ENCODE peak calls at places on chromosomes 7 and 10, in four cellular contexts. P, W, F and V are unnamed samples.

GRCh38 chr7:74233655-74234280 is 20.4 kb downstream of the RFC2 start:
- DNase-seq in F (no peak), P (no peak), W (no peak), V (no peak)

GRCh38 chr10:82813856-82814255 is 938.9 kb downstream of the NRG3 start:
- DNase-seq in F (no peak), W (no peak), P (no peak), V (no peak)

GRCh38 chr7:100358857-100359212 is 918 bp downstream of the PILRB start:
- DNase-seq in F (no peak), P (no peak), W (no peak), V (no peak)

GRCh38 chr7:74488518-74488917 is 34.8 kb downstream of the GTF2IRD1 start:
- DNase-seq in W (no peak), F (no peak), P (no peak), V (no peak)

GRCh38 chr10:45487738-45488137 is 113.7 kb downstream of the ALOX5 start:
- DNase-seq in P (no peak), F (no peak), W (no peak), V (no peak)

GRCh38 chr7:138887872-138888656 is 90.1 kb upstream of the ATP6V0A4 start:
- DNase-seq in P (no peak), W (no peak), F (no peak), V (no peak)

GRCh38 chr10:3090914-3091313 is 23.6 kb downstream of the PFKP start:
- DNase-seq in F (peak), P (no peak), W (peak), V (peak)

GRCh38 chr7:33334349-33334748 is 205.0 kb downstream of the BBS9 start:
- DNase-seq in F (peak), P (peak), W (peak), V (peak)

GRCh38 chr10:71634531-71635164 is 84.9 kb downstream of the C10orf105 start:
- DNase-seq in W (no peak), P (no peak), F (no peak), V (no peak)

GRCh38 chr7:133491846-133492652 is 239.2 kb downstream of the EXOC4 start:
- DNase-seq in W (no peak), F (no peak), P (no peak), V (peak)

GRCh38 chr7:88480901-88481300 is 174.2 kb upstream of the STEAP4 start:
- DNase-seq in W (no peak), P (no peak), F (no peak), V (no peak)

GRCh38 chr7:129615018-129615417 is 3.5 kb downstream of the NRF1 start:
- DNase-seq in P (peak), W (no peak), F (no peak), V (no peak)

GRCh38 chr10:129031233-129032150 is 435.5 kb upstream of the MGMT start:
- DNase-seq in P (peak), F (peak), W (peak), V (peak)

GRCh38 chr10:133178357-133179127 is 18.5 kb downstream of the KNDC1 start:
- DNase-seq in W (no peak), F (no peak), P (no peak), V (no peak)

GRCh38 chr10:133179128-133179520 is 19.1 kb downstream of the KNDC1 start:
- DNase-seq in W (no peak), P (no peak), F (no peak), V (no peak)

GRCh38 chr10:133176546-133176945 is 16.5 kb downstream of the KNDC1 start:
- DNase-seq in P (no peak), W (no peak), F (no peak), V (no peak)

GRCh38 chr10:133179651-133180050 is 19.6 kb downstream of the KNDC1 start:
- DNase-seq in W (no peak), F (no peak), P (no peak), V (no peak)

DNA sequence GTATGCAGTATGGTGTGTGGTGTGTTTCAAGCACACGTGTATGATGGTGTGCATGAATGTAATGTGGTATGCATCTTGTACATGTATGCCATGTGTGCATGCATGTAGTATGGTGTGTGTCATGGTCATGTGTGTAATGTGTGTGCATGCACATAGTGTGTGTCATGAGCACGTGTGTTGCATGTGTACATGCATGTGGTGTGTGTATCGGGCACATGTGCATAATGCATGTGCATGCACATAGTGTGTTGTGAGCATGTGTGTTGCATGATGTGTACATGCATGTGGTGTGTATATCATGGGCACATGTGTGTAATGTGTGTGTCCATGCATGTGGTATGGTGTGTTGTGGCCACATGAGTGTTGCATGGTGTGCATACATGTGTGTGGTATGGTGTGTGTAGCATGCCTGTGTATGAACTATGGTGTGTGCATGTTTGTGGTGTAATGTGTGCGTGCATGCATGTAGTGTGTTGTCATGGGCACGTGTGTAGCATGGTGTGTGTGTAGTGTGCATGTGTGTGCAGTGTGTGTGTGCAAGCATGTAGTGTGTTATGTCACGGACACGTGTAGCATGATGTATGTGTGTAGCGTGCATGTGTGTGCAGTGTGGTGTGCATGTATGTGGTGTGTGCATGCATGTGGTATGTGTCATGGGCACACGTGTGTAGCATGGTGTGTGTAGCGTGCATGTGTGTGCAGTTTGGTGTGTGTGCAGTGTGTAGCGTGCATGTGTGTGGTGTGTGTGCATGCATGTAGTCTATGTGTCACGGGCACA is 17.6 kb downstream of the KNDC1 start:
- DNase-seq in P (no peak), F (no peak), W (no peak), V (no peak)
- H2AFZ ChIP-seq in P (no peak), F (no peak), W (no peak), V (no peak)

GRCh38 chr7:66697451-66698438 is 42.8 kb upstream of the RABGEF1 start:
- DNase-seq in P (no peak), F (peak), W (no peak), V (peak)
- TF ChIP-seq EZH2phosphoT487 in P (no peak), F (no peak), W (no peak), V (no peak)

DNA sequence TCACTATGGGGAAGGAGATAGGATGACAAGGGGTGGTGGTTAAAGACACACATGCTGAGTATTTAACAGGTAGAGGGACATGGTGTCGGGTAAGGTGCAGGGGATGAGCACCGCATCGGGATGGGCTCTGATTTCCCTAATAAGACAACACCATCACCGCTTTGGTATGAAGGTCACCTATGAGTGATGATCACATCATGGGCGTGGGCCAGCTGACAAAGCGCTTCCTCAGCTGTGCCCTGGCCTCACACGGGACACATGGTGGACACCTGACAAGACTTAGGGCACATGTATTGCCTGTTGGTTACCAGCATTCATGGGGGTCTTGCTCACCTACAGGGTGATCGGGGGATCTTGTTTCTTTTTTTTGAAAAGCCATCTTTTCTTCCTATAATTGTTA is 12.8 kb downstream of the C7orf57 start:
- DNase-seq in P (no peak), F (no peak), W (no peak), V (peak)
- H3K4me2 ChIP-seq in P (no peak), F (no peak), W (no peak), V (peak)

GRCh38 chr10:73780966-73781365 is 882 bp upstream of the CHCHD1 start:
- DNase-seq in W (no peak), F (no peak), P (peak), V (peak)

GRCh38 chr10:73780301-73780700 is 1.5 kb upstream of the CHCHD1 start:
- DNase-seq in F (no peak), P (no peak), W (no peak), V (no peak)

GRCh38 chr10:73781879-73782748 is at the start of gene CHCHD1:
- DNase-seq in W (peak), F (peak), P (peak), V (peak)

GRCh38 chr10:73781548-73781878 is 335 bp upstream of the CHCHD1 start:
- DNase-seq in P (no peak), F (no peak), W (no peak), V (no peak)

DNA sequence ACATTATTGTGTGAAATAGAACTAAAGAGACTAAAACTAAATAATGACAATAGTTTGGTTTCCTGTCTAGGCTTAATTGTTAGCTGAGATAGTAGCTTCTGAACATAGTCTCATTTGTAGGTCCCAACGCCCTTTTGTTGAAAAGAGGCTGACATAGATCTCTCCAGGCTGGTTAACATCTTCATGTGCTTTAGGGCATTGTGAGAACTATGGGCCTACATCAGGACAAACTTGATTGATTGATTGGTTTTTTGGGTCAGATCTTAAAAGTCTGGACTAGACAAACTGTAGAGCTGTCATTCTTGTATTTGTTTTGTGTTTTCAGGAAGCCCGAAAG is 869 bp downstream of the CHCHD1 start:
- DNase-seq in W (no peak), P (no peak), F (no peak), V (no peak)
- H2AFZ ChIP-seq in W (no peak), P (peak), F (no peak), V (peak)

GRCh38 chr10:78944658-78945333 is 124.0 kb upstream of the ZMIZ1 start:
- DNase-seq in F (no peak), W (no peak), P (no peak), V (peak)
- TF ChIP-seq EZH2phosphoT487 in F (no peak), W (no peak), P (no peak), V (no peak)

DNA sequence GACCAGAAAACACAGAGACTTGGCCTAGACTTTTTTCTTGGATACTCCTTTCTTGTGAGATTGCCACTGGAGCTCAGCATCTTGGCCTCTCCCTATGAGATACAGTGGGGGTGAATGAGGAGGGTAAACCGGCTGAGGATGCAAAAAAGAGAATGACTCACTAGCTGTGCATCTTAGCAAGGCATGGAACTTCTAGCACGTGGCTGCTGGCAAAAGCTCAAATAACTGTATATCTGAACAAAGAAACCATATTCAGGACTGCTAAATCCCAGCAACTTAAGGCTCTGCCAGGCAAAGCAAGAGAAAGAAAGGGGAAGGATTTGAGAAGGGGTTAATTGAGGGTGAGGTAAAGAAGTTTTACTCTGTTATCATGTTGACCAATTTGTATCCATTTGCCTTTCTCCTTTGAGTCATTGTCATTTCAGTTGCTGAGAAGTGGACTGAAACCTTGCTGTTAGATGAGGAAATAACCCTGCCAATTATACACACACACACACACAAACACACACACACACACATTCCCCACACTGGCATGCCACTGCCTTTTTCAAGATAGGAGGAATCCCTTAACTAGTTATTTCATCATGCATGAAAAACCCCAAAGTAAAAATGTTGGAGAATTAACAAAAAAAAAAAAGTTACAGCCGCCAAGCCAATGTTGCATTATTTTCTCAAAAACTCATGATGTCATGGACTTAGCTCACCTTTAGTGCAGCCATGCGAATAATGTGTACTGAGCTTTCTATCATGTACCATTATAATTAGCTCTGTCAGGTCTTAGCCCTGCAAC is 997.3 kb downstream of the LRMDA start:
- DNase-seq in W (peak), F (no peak), P (no peak), V (peak)
- H3K4me2 ChIP-seq in W (no peak), F (no peak), P (no peak), V (no peak)

GRCh38 chr10:81733547-81733946 is 141.4 kb upstream of the NRG3 start:
- DNase-seq in P (no peak), F (no peak), W (no peak), V (no peak)
- H2AFZ ChIP-seq in P (no peak), F (no peak), W (no peak), V (no peak)

GRCh38 chr7:13908667-13909382 is 80.6 kb downstream of the ETV1 start:
- DNase-seq in W (no peak), F (peak), P (no peak), V (peak)

GRCh38 chr7:13911920-13912319 is 77.5 kb downstream of the ETV1 start:
- DNase-seq in P (no peak), F (no peak), W (no peak), V (no peak)

GRCh38 chr7:13912740-13913320 is 76.6 kb downstream of the ETV1 start:
- DNase-seq in P (no peak), W (no peak), F (no peak), V (no peak)

GRCh38 chr7:13907824-13908223 is 81.6 kb downstream of the ETV1 start:
- DNase-seq in F (no peak), W (no peak), P (no peak), V (no peak)

GRCh38 chr7:13910805-13911551 is 78.5 kb downstream of the ETV1 start:
- DNase-seq in P (no peak), F (no peak), W (no peak), V (no peak)
- TF ChIP-seq EZH2phosphoT487 in P (no peak), F (no peak), W (no peak), V (no peak)